ENCODE peak calls at places on chromosomes 5 and 9, in six cellular contexts. G, F, T, S, C and E are unnamed samples.

GRCh38 chr9:34143116-34143515 is 16.6 kb upstream of the DCAF12 start:
- DNase-seq in G (no peak), F (no peak), T (no peak), S (no peak), C (no peak), E (no peak)

GRCh38 chr9:70127540-70128416 is 84.1 kb downstream of the MAMDC2 start:
- DNase-seq in G (no peak), F (no peak), T (no peak), S (peak; percentile 65), C (no peak), E (no peak)

GRCh38 chr5:128091579-128091978 is 8.0 kb downstream of the SLC12A2 start:
- DNase-seq in G (no peak), F (no peak), T (no peak), S (no peak), C (no peak), E (no peak)

GRCh38 chr9:95736370-95736769 is 139.1 kb upstream of the ERCC6L2 start:
- DNase-seq in G (peak; percentile 52), F (peak; percentile 26), T (peak; percentile 77), S (no peak), C (peak; percentile 17), E (no peak)

GRCh38 chr9:4160284-4160683 is 139.6 kb downstream of the GLIS3 start:
- DNase-seq in G (no peak), F (no peak), T (no peak), S (no peak), C (no peak), E (no peak)

GRCh38 chr5:83993803-83994202 is 273.1 kb upstream of the HAPLN1 start:
- DNase-seq in G (no peak), F (no peak), T (no peak), S (no peak), C (no peak), E (no peak)

GRCh38 chr9:93190133-93190525 is 6.2 kb downstream of the WNK2 start:
- DNase-seq in G (no peak), F (no peak), T (no peak), S (no peak), C (no peak), E (no peak)

GRCh38 chr5:75049581-75050274 is 2.6 kb downstream of the GCNT4 start:
- DNase-seq in G (peak; percentile 79), F (peak; percentile 70), T (peak; percentile 90), S (peak; percentile 69), C (peak; percentile 71), E (peak; percentile 70)

GRCh38 chr5:63555874-63556273 is 406.4 kb downstream of the HTR1A start:
- DNase-seq in G (no peak), F (peak; percentile 83), T (no peak), S (no peak), C (no peak), E (no peak)

GRCh38 chr9:93894691-93895079 is 60.5 kb downstream of the BARX1 start:
- DNase-seq in G (no peak), F (no peak), T (no peak), S (no peak), C (no peak), E (no peak)

GRCh38 chr9:4748612-4749011 is 7.6 kb upstream of the AK3 start:
- DNase-seq in G (no peak), F (no peak), T (no peak), S (no peak), C (peak; percentile 23), E (no peak)

GRCh38 chr5:29001666-29002065 is 1963.3 kb upstream of the CDH9 start:
- DNase-seq in G (peak; percentile 45), F (peak; percentile 11), T (peak; percentile 44), S (no peak), C (no peak), E (no peak)

GRCh38 chr5:175141421-175141820 is 302.6 kb downstream of the DRD1 start:
- DNase-seq in G (no peak), F (no peak), T (no peak), S (no peak), C (no peak), E (no peak)

GRCh38 chr5:75020016-75020656 is 32.2 kb downstream of the GCNT4 start:
- DNase-seq in G (no peak), F (peak; percentile 44), T (no peak), S (peak; percentile 48), C (no peak), E (no peak)

GRCh38 chr5:72109051-72109411 is 1.8 kb downstream of the MAP1B start:
- DNase-seq in G (no peak), F (no peak), T (no peak), S (no peak), C (no peak), E (no peak)

GRCh38 chr5:72107874-72108199 is 562 bp downstream of the MAP1B start:
- DNase-seq in G (peak; percentile 64), F (no peak), T (peak; percentile 63), S (no peak), C (no peak), E (peak; percentile 81)

GRCh38 chr5:72110401-72111013 is 3.2 kb downstream of the MAP1B start:
- DNase-seq in G (peak; percentile 41), F (no peak), T (peak; percentile 11), S (no peak), C (peak; percentile 58), E (no peak)

GRCh38 chr5:72108200-72109050 is 1.1 kb downstream of the MAP1B start:
- DNase-seq in G (peak; percentile 94), F (peak; percentile 55), T (peak; percentile 94), S (peak; percentile 34), C (peak; percentile 88), E (peak; percentile 78)

DNA sequence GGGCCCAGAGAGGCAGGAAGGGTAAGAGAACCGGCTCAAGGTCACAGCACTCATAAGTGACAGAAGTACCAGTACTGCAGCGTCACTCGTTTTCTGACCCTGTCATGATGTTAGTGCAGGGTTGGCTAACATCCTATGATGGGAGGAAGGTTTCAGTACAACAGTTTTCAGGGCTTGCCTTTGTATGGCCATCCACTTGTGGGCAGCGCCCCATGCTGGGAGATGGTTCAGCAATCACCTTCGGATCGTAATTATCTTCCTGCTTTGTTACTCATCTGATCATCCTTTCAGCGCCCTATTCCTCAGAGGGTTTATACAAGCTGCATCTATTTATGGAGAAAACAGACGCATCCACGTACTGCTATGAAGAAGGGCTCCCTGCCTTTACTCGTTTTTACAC is 2.4 kb downstream of the MAP1B start:
- DNase-seq in G (peak; percentile 50), F (no peak), T (peak; percentile 33), S (no peak), C (peak; percentile 78), E (no peak)
- H4K20me1 ChIP-seq in G (peaks cover 53% of the 10 kb centered on the region), F (no peaks in the 10 kb centered on the region), T (no peaks in the 10 kb centered on the region), S (no peaks in the 10 kb centered on the region), C (peaks cover 3% of the 10 kb centered on the region), E (no peaks in the 10 kb centered on the region)

GRCh38 chr9:122951056-122951455 is 10.2 kb downstream of the RABGAP1 start:
- DNase-seq in G (no peak), F (no peak), T (no peak), S (no peak), C (no peak), E (no peak)
- H4K20me1 ChIP-seq in G (peaks cover 89% of the 10 kb centered on the region), F (peaks cover 8% of the 10 kb centered on the region), T (peaks cover 8% of the 10 kb centered on the region), S (no peaks in the 10 kb centered on the region), C (peaks cover 4% of the 10 kb centered on the region), E (peaks cover 3% of the 10 kb centered on the region)

DNA sequence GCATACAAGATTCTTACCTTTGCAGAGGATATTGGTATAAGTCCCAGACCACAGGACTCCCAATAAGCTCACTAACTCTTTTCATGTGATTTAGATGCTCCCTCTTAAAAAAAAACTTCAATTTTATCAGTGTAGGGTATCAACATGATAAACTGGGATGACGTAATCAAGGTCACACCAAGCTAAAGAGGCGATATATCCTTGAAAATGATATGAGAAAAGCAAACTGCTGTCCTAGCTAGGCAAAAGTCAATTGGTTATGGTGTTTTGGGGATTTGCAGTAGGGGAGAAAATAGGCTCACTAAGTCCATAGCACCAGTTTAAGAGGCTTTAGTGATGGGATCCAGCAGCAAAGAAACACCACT is 354.4 kb downstream of the DIRAS2 start:
- DNase-seq in G (no peak), F (no peak), T (no peak), S (no peak), C (no peak), E (no peak)
- H4K20me1 ChIP-seq in G (no peaks in the 10 kb centered on the region), F (no peaks in the 10 kb centered on the region), T (no peaks in the 10 kb centered on the region), S (no peaks in the 10 kb centered on the region), C (no peaks in the 10 kb centered on the region), E (no peaks in the 10 kb centered on the region)

GRCh38 chr9:105044458-105044857 is 116.5 kb upstream of the ABCA1 start:
- DNase-seq in G (no peak), F (no peak), T (no peak), S (no peak), C (no peak), E (no peak)
- H4K20me1 ChIP-seq in G (peaks cover 11% of the 10 kb centered on the region), F (no peaks in the 10 kb centered on the region), T (no peaks in the 10 kb centered on the region), S (no peaks in the 10 kb centered on the region), C (no peaks in the 10 kb centered on the region), E (no peaks in the 10 kb centered on the region)

DNA sequence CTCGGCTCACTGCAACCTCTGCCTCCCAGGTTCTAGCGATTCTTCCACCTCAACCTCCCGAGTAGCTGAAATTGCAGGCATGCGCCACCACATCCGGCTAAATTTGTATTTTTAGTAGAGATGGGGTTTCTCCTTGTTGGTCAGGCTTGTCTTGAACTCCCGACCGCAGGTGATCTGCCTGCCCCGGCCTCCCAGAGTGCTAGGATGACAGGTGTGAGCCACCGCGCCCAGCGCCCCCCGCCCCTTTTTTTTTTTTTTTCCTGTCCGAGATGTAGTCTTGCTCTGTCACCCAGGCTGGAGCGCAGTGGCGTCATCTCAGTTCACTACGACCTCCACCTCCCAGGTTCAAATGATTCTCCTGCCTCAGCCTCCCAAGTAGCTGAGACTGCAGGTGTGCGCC is 6.6 kb downstream of the ATP6V1G1 start:
- DNase-seq in G (no peak), F (no peak), T (no peak), S (no peak), C (no peak), E (no peak)
- H4K20me1 ChIP-seq in G (peaks cover 41% of the 10 kb centered on the region), F (peaks cover 35% of the 10 kb centered on the region), T (peaks cover 56% of the 10 kb centered on the region), S (peaks cover 52% of the 10 kb centered on the region), C (peaks cover 17% of the 10 kb centered on the region), E (peaks cover 3% of the 10 kb centered on the region)